ENCODE peak calls at places on chromosomes 6 and 20, in four cellular contexts. Q is tibial artery; U is CD8-positive, alpha-beta T cell; R is cardiac muscle cell. C is an unnamed sample. For H3K4me1, the result is how much of the 10 kb centered on the place peaks cover.

GRCh38 chr6:57423468-57423867 is 106.0 kb downstream of the PRIM2 start:
- DNase-seq in Q (no peak), U (no peak), R (no peak), C (no peak)

GRCh38 chr6:41489284-41489851 is 56.8 kb upstream of the FOXP4 start:
- DNase-seq in Q (no peak), U (no peak), R (no peak), C (no peak)

GRCh38 chr6:30885481-30885998 is 1.2 kb downstream of the DDR1 start:
- DNase-seq in Q (peak), U (no peak), R (peak), C (no peak)

GRCh38 chr6:34648808-34649207 is 47.8 kb downstream of the ILRUN start:
- DNase-seq in Q (no peak), U (no peak), R (no peak), C (no peak)

GRCh38 chr6:166514196-166514595 is 72.3 kb downstream of the RAMACL start:
- DNase-seq in Q (peak), U (no peak), R (no peak), C (no peak)

GRCh38 chr20:46028110-46028509 is 905 bp upstream of the SLC12A5 start:
- DNase-seq in Q (no peak), U (no peak), R (no peak), C (no peak)

GRCh38 chr20:1983311-1983710 is 10.5 kb downstream of the PDYN start:
- DNase-seq in Q (no peak), U (no peak), R (no peak), C (no peak)

GRCh38 chr20:37411408-37412306 is 65.7 kb downstream of the SRC start:
- DNase-seq in Q (no peak), U (no peak), R (no peak), C (no peak)

GRCh38 chr20:59526242-59527225 is 77.8 kb upstream of the PHACTR3 start:
- DNase-seq in Q (no peak), U (no peak), R (peak), C (no peak)

GRCh38 chr20:373171-373890 is 7.2 kb upstream of the TRIB3 start:
- DNase-seq in Q (no peak), U (no peak), R (no peak), C (peak)

GRCh38 chr6:48826884-48827701 is 636.0 kb downstream of the MMUT start:
- DNase-seq in Q (no peak), U (no peak), R (no peak), C (no peak)

GRCh38 chr20:57496592-57496991 is 28.3 kb downstream of the CTCFL start:
- DNase-seq in Q (no peak), U (no peak), R (no peak), C (no peak)

GRCh38 chr6:18215436-18215835 is 48.9 kb downstream of the DEK start:
- DNase-seq in Q (no peak), U (no peak), R (no peak), C (no peak)

GRCh38 chr20:41038149-41038877 is 9.7 kb downstream of the TOP1 start:
- DNase-seq in Q (no peak), U (no peak), R (no peak), C (no peak)

GRCh38 chr6:166989427-166990034 is 9.7 kb upstream of the CEP43 start:
- DNase-seq in Q (no peak), U (no peak), R (peak), C (no peak)

GRCh38 chr20:3812259-3812681 is 8.1 kb upstream of the AP5S1 start:
- DNase-seq in Q (no peak), U (no peak), R (no peak), C (no peak)

GRCh38 chr6:137218473-137218916 is 690 bp downstream of the IFNGR1 start:
- DNase-seq in Q (no peak), U (peak), R (peak), C (no peak)

GRCh38 chr20:21505810-21506530 is 7.9 kb downstream of the NKX2-2 start:
- DNase-seq in Q (no peak), U (peak), R (peak), C (peak)

GRCh38 chr6:6744551-6744950 is 156.0 kb downstream of the LY86 start:
- DNase-seq in Q (no peak), U (no peak), R (no peak), C (no peak)

GRCh38 chr6:28817808-28818145 is 106.0 kb downstream of the TRIM27 start:
- DNase-seq in Q (no peak), U (no peak), R (no peak), C (no peak)

GRCh38 chr6:63643862-63644261 is 8.3 kb downstream of the PHF3 start:
- DNase-seq in Q (no peak), U (no peak), R (no peak), C (no peak)

GRCh38 chr6:13288969-13289391 is 39.4 kb downstream of the TBC1D7 start:
- DNase-seq in Q (peak), U (no peak), R (no peak), C (no peak)

GRCh38 chr20:40563296-40563950 is 125.6 kb downstream of the MAFB start:
- DNase-seq in Q (peak), U (no peak), R (no peak), C (peak)

GRCh38 chr6:112061605-112062004 is 7.7 kb downstream of the CCN6 start:
- DNase-seq in Q (no peak), U (no peak), R (no peak), C (no peak)

GRCh38 chr20:53833333-53834043 is 236.9 kb downstream of the BCAS1 start:
- DNase-seq in Q (no peak), U (no peak), R (no peak), C (no peak)

GRCh38 chr6:135114355-135115145 is 59.9 kb upstream of the HBS1L start:
- DNase-seq in Q (no peak), U (no peak), R (no peak), C (no peak)

GRCh38 chr6:33082702-33083101 is 6.9 kb downstream of the HLA-DPB1 start:
- DNase-seq in Q (no peak), U (no peak), R (peak), C (no peak)

GRCh38 chr6:170434114-170434820 is 118.8 kb downstream of the PSMB1 start:
- DNase-seq in Q (no peak), U (no peak), R (peak), C (no peak)

GRCh38 chr20:7935027-7935551 is 5.2 kb downstream of the HAO1 start:
- DNase-seq in Q (no peak), U (no peak), R (no peak), C (no peak)

GRCh38 chr6:3512832-3513231 is 56.0 kb upstream of the SLC22A23 start:
- DNase-seq in Q (no peak), U (no peak), R (no peak), C (no peak)

GRCh38 chr6:12958052-12958706 is 241.6 kb downstream of the PHACTR1 start:
- DNase-seq in Q (no peak), U (no peak), R (no peak), C (no peak)

GRCh38 chr6:73514746-73515110 is 6.1 kb downstream of the EEF1A1 start:
- DNase-seq in Q (no peak), U (no peak), R (no peak), C (no peak)

GRCh38 chr6:121504227-121504626 is 68.8 kb downstream of the GJA1 start:
- DNase-seq in Q (no peak), U (no peak), R (no peak), C (no peak)

GRCh38 chr20:20432618-20433286 is 64.8 kb downstream of the INSM1 start:
- DNase-seq in Q (no peak), U (no peak), R (no peak), C (no peak)
- H3K4me1 ChIP-seq in Q (under half), U (under half), R (under half), C (under half)

GRCh38 chr6:1825277-1825676 is 215.6 kb downstream of the FOXC1 start:
- DNase-seq in Q (no peak), U (no peak), R (no peak), C (no peak)
- H3K4me1 ChIP-seq in Q (under half), U (under half), R (under half), C (under half)

GRCh38 chr20:34109442-34109841 is 2.6 kb downstream of the EIF2S2 start:
- DNase-seq in Q (no peak), U (no peak), R (no peak), C (no peak)
- H3K4me1 ChIP-seq in Q (under half), U (under half), R (under half), C (half or more)

GRCh38 chr6:45439459-45439858 is 61.7 kb upstream of the SUPT3H start:
- DNase-seq in Q (no peak), U (no peak), R (no peak), C (no peak)
- H3K4me1 ChIP-seq in Q (under half), U (under half), R (under half), C (under half)

DNA sequence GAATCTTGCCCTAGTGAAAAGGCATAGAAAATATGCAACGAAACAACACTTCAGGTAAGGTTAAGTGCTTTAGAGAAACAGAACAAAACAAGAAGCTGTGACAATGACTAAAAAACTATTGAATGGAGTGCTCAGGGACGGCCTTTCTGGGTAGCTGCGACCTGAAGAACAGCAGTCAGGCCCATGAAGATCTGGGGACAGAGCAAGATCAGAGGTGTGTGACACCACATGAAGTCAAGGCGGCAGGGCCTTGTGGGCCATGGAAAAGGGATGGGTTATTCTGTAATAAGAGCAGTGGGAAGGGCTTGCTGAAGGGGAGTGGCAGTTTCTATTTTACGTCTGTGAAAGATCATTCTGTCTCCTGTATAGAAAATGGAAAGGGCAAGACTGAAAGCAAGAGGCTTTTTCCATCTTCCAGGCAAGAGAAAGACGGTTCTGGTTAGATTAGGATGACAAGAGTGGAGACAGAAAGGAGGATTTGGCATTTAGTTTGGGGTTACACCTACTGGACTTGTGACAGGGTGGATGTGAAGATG is 5.1 kb downstream of the UBE2V1 start:
- DNase-seq in Q (no peak), U (no peak), R (no peak), C (no peak)
- H3K4me1 ChIP-seq in Q (under half), U (half or more), R (under half), C (half or more)

C was measured in left lung.